ENCODE peak calls at places on chromosomes 11 and 22, in five cellular contexts. V is heart left ventricle, O is pancreas, D is body of pancreas, N is H9. K is an unnamed sample. For H3K4me1, the result is how much of the 10 kb centered on the place peaks cover.

GRCh38 chr11:13134886-13135285 is 125.8 kb downstream of the RASSF10 start:
- DNase-seq in V (no peak), O (no peak), N (no peak), D (no peak), K (no peak)

GRCh38 chr11:13861411-13861810 is 101.1 kb upstream of the SPON1 start:
- DNase-seq in D (no peak), N (no peak), O (no peak), V (no peak), K (no peak)

GRCh38 chr22:50548046-50548912 is 2.6 kb downstream of the KLHDC7B start:
- DNase-seq in D (peak), N (no peak), O (peak), V (peak), K (peak)

GRCh38 chr22:19816372-19817119 is 38.1 kb downstream of the GNB1L start:
- DNase-seq in N (no peak), D (no peak), O (no peak), V (no peak), K (no peak)

GRCh38 chr11:32427935-32428664 is 7.2 kb downstream of the WT1 start:
- DNase-seq in D (no peak), O (no peak), N (peak), V (no peak), K (no peak)

GRCh38 chr22:23649071-23649501 is 17.0 kb upstream of the DRICH1 start:
- DNase-seq in N (no peak), V (no peak), O (no peak), D (no peak), K (peak)

GRCh38 chr11:78801161-78801884 is 226.7 kb upstream of the NARS2 start:
- DNase-seq in V (no peak), D (peak), N (no peak), O (no peak), K (no peak)

GRCh38 chr22:31179345-31179744 is 19.4 kb downstream of the RNF185 start:
- DNase-seq in O (no peak), V (no peak), D (no peak), N (no peak), K (no peak)

GRCh38 chr11:108198833-108199232 is 23.6 kb downstream of the NPAT start:
- DNase-seq in V (no peak), D (no peak), N (no peak), O (no peak), K (peak)

GRCh38 chr11:103988595-103988969 is 47.9 kb upstream of the DDI1 start:
- DNase-seq in D (no peak), O (no peak), N (no peak), V (no peak), K (no peak)

GRCh38 chr11:2517386-2518064 is 72.7 kb downstream of the KCNQ1 start:
- DNase-seq in V (peak), D (no peak), N (peak), O (peak), K (peak)

GRCh38 chr11:63849691-63850090 is 10.8 kb downstream of the MARK2 start:
- DNase-seq in V (no peak), N (no peak), D (no peak), O (no peak), K (no peak)

GRCh38 chr11:89119426-89119825 is 53.6 kb upstream of the GRM5 start:
- DNase-seq in V (no peak), D (no peak), N (no peak), O (no peak), K (no peak)

GRCh38 chr22:22463855-22464540 is 44.5 kb downstream of the ZNF280B start:
- DNase-seq in V (no peak), D (peak), N (peak), O (no peak), K (no peak)

GRCh38 chr22:29797351-29797750 is 30.2 kb downstream of the UQCR10 start:
- DNase-seq in D (peak), V (no peak), N (no peak), O (no peak), K (no peak)

GRCh38 chr22:37510046-37510445 is 9.2 kb downstream of the CARD10 start:
- DNase-seq in N (no peak), V (no peak), D (no peak), O (no peak), K (no peak)

GRCh38 chr22:27835446-27835845 is 33.9 kb upstream of the MN1 start:
- DNase-seq in D (no peak), O (no peak), N (no peak), V (no peak), K (no peak)

GRCh38 chr11:2433106-2433925 is 11.0 kb downstream of the TRPM5 start:
- DNase-seq in D (no peak), N (no peak), O (peak), V (peak), K (no peak)

GRCh38 chr22:19336133-19337075 is 44.9 kb upstream of the CLTCL1 start:
- DNase-seq in V (no peak), O (no peak), D (no peak), N (no peak), K (no peak)

GRCh38 chr11:76830639-76831312 is 29.9 kb upstream of the ACER3 start:
- DNase-seq in V (no peak), D (peak), O (no peak), N (no peak), K (no peak)

GRCh38 chr11:27806122-27806521 is 105.9 kb upstream of the BDNF start:
- DNase-seq in V (no peak), D (no peak), N (peak), O (no peak), K (no peak)

GRCh38 chr11:130449246-130449990 is 973 bp downstream of the ADAMTS15 start:
- DNase-seq in V (peak), D (no peak), O (peak), N (no peak), K (peak)

GRCh38 chr22:46862418-46863324 is 100.2 kb downstream of the TBC1D22A start:
- DNase-seq in N (no peak), O (no peak), D (no peak), V (no peak), K (no peak)

GRCh38 chr11:57368106-57368826 is 12.7 kb downstream of the PRG3 start:
- DNase-seq in V (no peak), D (no peak), O (no peak), N (no peak), K (peak)

GRCh38 chr11:66080055-66080817 is 10.2 kb downstream of the PACS1 start:
- DNase-seq in N (no peak), D (peak), O (no peak), V (no peak), K (no peak)

GRCh38 chr11:117837070-117837776 is 12.7 kb upstream of the FXYD2 start:
- DNase-seq in N (peak), V (no peak), O (peak), D (no peak), K (peak)

GRCh38 chr11:117835576-117835975 is 11.0 kb upstream of the FXYD2 start:
- DNase-seq in V (no peak), D (no peak), O (peak), N (peak), K (peak)

GRCh38 chr11:117836077-117836960 is 11.8 kb upstream of the FXYD2 start:
- DNase-seq in V (no peak), O (peak), D (no peak), N (peak), K (peak)

GRCh38 chr11:117839234-117839882 is 14.8 kb upstream of the FXYD2 start:
- DNase-seq in N (peak), D (no peak), O (peak), V (no peak), K (peak)

DNA sequence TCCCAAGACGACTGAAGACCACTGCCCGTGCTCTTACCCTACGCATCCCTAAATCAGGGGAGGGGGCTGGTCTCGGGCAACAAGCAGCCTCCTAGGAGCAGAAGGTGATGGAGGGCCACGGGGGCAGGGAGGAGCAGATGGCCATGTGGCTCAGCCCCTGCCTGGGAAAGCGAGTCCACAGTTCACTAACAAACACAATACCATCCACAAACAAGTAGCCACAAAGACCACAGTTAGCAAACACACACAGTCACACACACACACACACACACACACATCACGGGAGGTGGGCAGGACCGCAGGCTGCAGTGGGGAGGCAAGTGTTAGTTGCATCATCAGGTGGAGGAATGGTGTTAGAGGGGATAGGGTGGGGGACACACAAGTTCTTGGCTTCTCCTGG is 13.2 kb upstream of the FXYD2 start:
- DNase-seq in N (peak), V (no peak), O (peak), D (no peak), K (peak)
- H3K4me1 ChIP-seq in N (under half), V (under half), O (under half), D (under half), K (under half)

GRCh38 chr22:36404436-36404835 is 16.7 kb upstream of the MYH9 start:
- DNase-seq in V (no peak), N (no peak), O (no peak), D (no peak), K (no peak)

GRCh38 chr22:36406139-36406538 is 18.4 kb upstream of the MYH9 start:
- DNase-seq in N (no peak), O (no peak), D (no peak), V (no peak), K (no peak)

GRCh38 chr22:36406721-36407120 is 19.0 kb upstream of the MYH9 start:
- DNase-seq in V (no peak), N (no peak), O (no peak), D (no peak), K (no peak)

GRCh38 chr22:36405221-36405631 is 17.5 kb upstream of the MYH9 start:
- DNase-seq in N (no peak), V (no peak), O (no peak), D (no peak), K (no peak)

GRCh38 chr22:36405671-36406070 is 17.9 kb upstream of the MYH9 start:
- DNase-seq in O (no peak), D (peak), V (peak), N (no peak), K (peak)
- TF ChIP-seq CTCF in O (no peak), D (no peak), V (no peak), N (no peak), K (no peak)

GRCh38 chr11:721347-721912 is 15.4 kb downstream of the EPS8L2 start:
- DNase-seq in D (no peak), V (no peak), O (no peak), N (no peak), K (no peak)
- H3K4me1 ChIP-seq in D (under half), V (under half), O (under half), N (under half), K (under half)

GRCh38 chr22:17917490-17917983 is 106.8 kb downstream of the MICAL3 start:
- DNase-seq in D (no peak), N (no peak), V (no peak), O (no peak), K (no peak)

GRCh38 chr22:17916226-17916889 is 108.0 kb downstream of the MICAL3 start:
- DNase-seq in V (no peak), D (no peak), N (no peak), O (no peak), K (no peak)

GRCh38 chr22:17914474-17914873 is 109.9 kb downstream of the MICAL3 start:
- DNase-seq in O (no peak), N (no peak), D (no peak), V (no peak), K (no peak)

GRCh38 chr22:17915188-17915587 is 109.2 kb downstream of the MICAL3 start:
- DNase-seq in N (no peak), V (no peak), O (no peak), D (no peak), K (no peak)

GRCh38 chr22:17915676-17916075 is 108.7 kb downstream of the MICAL3 start:
- DNase-seq in N (no peak), O (no peak), D (no peak), V (no peak), K (no peak)
- TF ChIP-seq CTCF in N (no peak), O (no peak), D (no peak), V (no peak), K (no peak)

GRCh38 chr11:10655931-10656576 is 37.5 kb downstream of the IRAG1 start:
- DNase-seq in O (no peak), V (no peak), N (no peak), D (no peak), K (peak)

GRCh38 chr11:10654211-10655150 is 39.1 kb downstream of the IRAG1 start:
- DNase-seq in N (no peak), D (peak), O (no peak), V (no peak), K (no peak)

GRCh38 chr11:10657308-10658271 is 36.0 kb downstream of the IRAG1 start:
- DNase-seq in V (no peak), N (no peak), D (no peak), O (no peak), K (no peak)

GRCh38 chr11:10653242-10653641 is 40.3 kb downstream of the IRAG1 start:
- DNase-seq in V (no peak), O (no peak), D (no peak), N (no peak), K (peak)

DNA sequence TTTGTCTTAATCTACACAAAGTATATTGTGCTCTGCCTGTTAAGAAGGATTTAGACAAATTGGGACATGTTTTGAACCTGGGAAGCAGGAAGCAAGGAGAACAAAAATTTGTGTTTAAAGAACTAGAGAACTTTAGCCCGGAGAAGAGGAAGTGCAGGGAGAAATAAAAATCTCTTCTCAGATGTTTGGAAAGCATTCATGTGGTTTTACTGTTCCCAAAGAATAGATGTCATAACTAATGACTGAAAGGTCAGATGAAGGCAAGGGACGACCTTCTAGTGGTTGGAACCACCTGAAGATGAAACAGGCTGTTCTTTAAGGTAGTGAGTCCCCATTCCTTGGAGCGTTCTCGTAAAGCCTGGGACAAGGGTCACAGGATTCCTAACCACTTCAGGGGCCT is 38.3 kb downstream of the IRAG1 start:
- DNase-seq in D (no peak), N (no peak), V (no peak), O (no peak), K (no peak)
- H3K4me1 ChIP-seq in D (under half), N (under half), V (under half), O (under half), K (half or more)

GRCh38 chr11:44327730-44328691 is 18.1 kb upstream of the ALX4 start:
- DNase-seq in V (no peak), O (no peak), D (no peak), N (no peak), K (peak)
- TF ChIP-seq CTCF in V (no peak), O (no peak), D (no peak), N (no peak), K (no peak)

DNA sequence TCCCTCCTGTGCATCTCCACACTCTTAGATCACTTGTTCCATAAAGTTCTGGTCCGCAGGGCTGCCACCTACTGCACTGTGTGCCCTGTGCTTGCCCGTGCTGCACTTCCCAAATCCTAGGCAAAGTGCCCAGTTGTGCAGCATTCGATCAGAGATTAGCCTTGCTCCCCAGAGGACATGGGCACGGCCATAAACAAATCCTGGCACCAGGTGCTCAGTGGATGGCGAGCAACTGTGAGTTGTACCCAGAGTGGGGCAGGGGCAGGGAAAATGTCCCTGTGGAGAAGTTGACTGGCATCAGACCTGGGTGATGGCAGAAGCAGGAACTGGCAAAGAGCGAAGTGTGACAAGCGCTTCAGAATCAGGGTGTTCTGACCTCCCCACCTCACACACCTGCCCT is 4.7 kb downstream of the FADS2 start:
- DNase-seq in O (no peak), D (no peak), N (no peak), V (no peak), K (no peak)
- H3K4me1 ChIP-seq in O (under half), D (under half), N (under half), V (under half), K (under half)

K was measured in upper lobe of right lung.